ENCODE peak calls at places on chromosomes 12 and 14, in seven cellular contexts. O, P, B, C, M, U and F are unnamed samples.

GRCh38 chr14:99384446-99385417 is 95.9 kb downstream of the SETD3 start:
- DNase-seq in P (no peak), O (no peak), U (no peak), M (no peak), B (no peak), C (no peak), F (no peak)

GRCh38 chr12:29082522-29082921 is 66.6 kb upstream of the FAR2 start:
- DNase-seq in C (no peak), P (no peak), O (no peak), U (peak; percentile 9), M (no peak), B (peak; percentile 14), F (no peak)

GRCh38 chr12:63907561-63907960 is 63.1 kb downstream of the SRGAP1 start:
- DNase-seq in P (no peak), C (no peak), B (no peak), O (no peak), M (no peak), U (no peak), F (no peak)

GRCh38 chr14:104688755-104689619 is at the start of gene INF2:
- DNase-seq in O (peak; percentile 37), U (peak; percentile 95), M (no peak), B (peak; percentile 85), C (peak; percentile 69), P (peak; percentile 70), F (no peak)

GRCh38 chr12:108622425-108622824 is 11.3 kb downstream of the SELPLG start:
- DNase-seq in C (peak; percentile 41), P (peak; percentile 58), B (no peak), O (no peak), M (no peak), U (no peak), F (no peak)

GRCh38 chr12:130686511-130686981 is 29.6 kb downstream of the RIMBP2 start:
- DNase-seq in U (no peak), O (no peak), B (no peak), C (no peak), P (no peak), M (peak; percentile 36), F (peak; percentile 52)

GRCh38 chr14:55458800-55459577 is 18.6 kb upstream of the TBPL2 start:
- DNase-seq in M (no peak), O (no peak), C (no peak), P (no peak), B (peak; percentile 73), U (peak; percentile 42), F (no peak)

GRCh38 chr12:32047357-32047828 is 59.3 kb upstream of the BICD1 start:
- DNase-seq in O (no peak), C (no peak), M (no peak), B (no peak), U (no peak), P (no peak), F (no peak)

GRCh38 chr12:67981236-67982164 is 7.7 kb upstream of the IFNG-AS1 start:
- DNase-seq in O (no peak), M (no peak), C (peak; percentile 11), U (peak; percentile 85), P (no peak), B (peak; percentile 62), F (no peak)

GRCh38 chr12:113831016-113831415 is 135.1 kb downstream of the RBM19 start:
- DNase-seq in B (no peak), C (no peak), M (no peak), U (no peak), O (no peak), P (no peak), F (no peak)

GRCh38 chr12:26109343-26109841 is 15.4 kb downstream of the BHLHE41 start:
- DNase-seq in P (no peak), U (no peak), O (no peak), M (no peak), B (no peak), C (no peak), F (no peak)

GRCh38 chr12:65608319-65608916 is 215.9 kb upstream of the HMGA2 start:
- DNase-seq in C (no peak), P (no peak), B (peak; percentile 38), U (no peak), M (no peak), O (no peak), F (no peak)

GRCh38 chr12:13606290-13606689 is 375.1 kb downstream of the GRIN2B start:
- DNase-seq in O (no peak), C (no peak), U (no peak), P (no peak), B (no peak), M (no peak), F (no peak)

GRCh38 chr14:32906672-32907071 is 32.0 kb upstream of the NPAS3 start:
- DNase-seq in B (no peak), O (no peak), U (no peak), C (no peak), P (no peak), M (no peak), F (no peak)

GRCh38 chr14:24662753-24663152 is 28.8 kb upstream of the GZMB start:
- DNase-seq in C (no peak), M (no peak), U (no peak), B (no peak), O (no peak), P (no peak), F (no peak)

GRCh38 chr12:30613119-30613830 is 82.4 kb downstream of the IPO8 start:
- DNase-seq in B (no peak), O (no peak), C (no peak), U (no peak), M (no peak), P (no peak), F (no peak)

GRCh38 chr12:113231275-113232231 is 10.3 kb downstream of the TPCN1 start:
- DNase-seq in P (no peak), M (no peak), U (no peak), C (no peak), B (peak; percentile 77), O (no peak), F (no peak)

GRCh38 chr12:93060666-93061413 is 131.7 kb upstream of the EEA1 start:
- DNase-seq in P (no peak), U (peak; percentile 61), C (no peak), O (no peak), B (no peak), M (peak; percentile 22), F (no peak)

GRCh38 chr12:102061096-102061555 is 665 bp downstream of the WASHC3 start:
- DNase-seq in P (peak; percentile 31), M (no peak), C (no peak), B (peak; percentile 13), O (no peak), U (no peak), F (no peak)

GRCh38 chr14:39050389-39050788 is 52.6 kb downstream of the SEC23A start:
- DNase-seq in M (no peak), P (no peak), B (peak; percentile 48), U (peak; percentile 64), O (no peak), C (no peak), F (no peak)

GRCh38 chr12:9750276-9751203 is 10.2 kb downstream of the CD69 start:
- DNase-seq in B (peak; percentile 67), C (no peak), P (peak; percentile 63), M (no peak), O (peak; percentile 76), U (peak; percentile 71), F (no peak)

GRCh38 chr12:57864811-57865751 is 18.6 kb upstream of the CTDSP2 start:
- DNase-seq in M (peak; percentile 50), U (peak; percentile 96), C (no peak), B (peak; percentile 86), P (peak; percentile 58), O (peak; percentile 59), F (peak; percentile 52)

GRCh38 chr14:77008541-77008940 is 20.0 kb downstream of the IRF2BPL start:
- DNase-seq in B (no peak), P (no peak), O (no peak), C (no peak), U (no peak), M (no peak), F (no peak)

GRCh38 chr12:92007787-92008186 is 137.9 kb downstream of the BTG1 start:
- DNase-seq in B (no peak), P (no peak), U (no peak), O (no peak), M (no peak), C (no peak), F (no peak)

GRCh38 chr14:89399594-89400068 is 17.4 kb downstream of the FOXN3 start:
- DNase-seq in M (peak; percentile 28), B (no peak), C (peak; percentile 20), U (peak; percentile 59), P (peak; percentile 5), O (no peak), F (peak; percentile 38)

GRCh38 chr12:89244536-89244935 is 107.8 kb downstream of the DUSP6 start:
- DNase-seq in O (no peak), U (peak; percentile 14), M (no peak), C (no peak), B (no peak), P (no peak), F (no peak)